ENCODE peak calls at places on chromosomes 1 and 21, in six cellular contexts. J is PC-9, I is cardiac fibroblast, Y is SJSA1, W is astrocyte of the spinal cord, H is left lung. V is an unnamed sample.

GRCh38 chr1:228405200-228405978 is 1.2 kb downstream of the TRIM11 start:
- DNase-seq in J (no peak), I (peak), Y (no peak), W (no peak), H (peak), V (no peak)

GRCh38 chr1:86551305-86551704 is 4.4 kb downstream of the CLCA4 start:
- DNase-seq in J (no peak), I (no peak), Y (no peak), W (no peak), H (no peak), V (no peak)

GRCh38 chr1:12627308-12627707 is 9.3 kb upstream of the DHRS3 start:
- DNase-seq in J (no peak), I (no peak), Y (no peak), W (no peak), H (no peak), V (no peak)

GRCh38 chr1:34792868-34793727 is at the start of gene GJA4:
- DNase-seq in J (no peak), I (no peak), Y (no peak), W (no peak), H (peak), V (no peak)

GRCh38 chr1:64829411-64830033 is 84.6 kb downstream of the RAVER2 start:
- DNase-seq in J (no peak), I (no peak), Y (no peak), W (no peak), H (no peak), V (no peak)

GRCh38 chr1:110538921-110539320 is 19.9 kb upstream of the KCNA10 start:
- DNase-seq in J (no peak), I (no peak), Y (no peak), W (no peak), H (no peak), V (no peak)

GRCh38 chr21:42350899-42351543 is at the start of gene TFF2:
- DNase-seq in J (peak), I (no peak), Y (peak), W (no peak), H (no peak), V (no peak)

GRCh38 chr1:66728021-66728420 is 24.2 kb upstream of the DYNLT5 start:
- DNase-seq in J (no peak), I (peak), Y (no peak), W (no peak), H (no peak), V (no peak)

GRCh38 chr1:910311-910880 is 13.3 kb upstream of the SAMD11 start:
- DNase-seq in J (peak), I (no peak), Y (peak), W (no peak), H (peak), V (no peak)

GRCh38 chr1:240435996-240436566 is 175.9 kb downstream of the GREM2 start:
- DNase-seq in J (no peak), I (no peak), Y (no peak), W (no peak), H (no peak), V (no peak)

GRCh38 chr1:67710417-67710816 is 25.4 kb downstream of the GADD45A start:
- DNase-seq in J (no peak), I (peak), Y (no peak), W (peak), H (no peak), V (no peak)

GRCh38 chr21:14880922-14881321 is 183.9 kb downstream of the NRIP1 start:
- DNase-seq in J (peak), I (peak), Y (no peak), W (peak), H (no peak), V (no peak)

GRCh38 chr1:223714849-223715709 is 2.7 kb downstream of the CAPN2 start:
- DNase-seq in J (peak), I (peak), Y (peak), W (peak), H (no peak), V (no peak)

GRCh38 chr1:12006167-12006921 is 13.0 kb upstream of the MIIP start:
- DNase-seq in J (no peak), I (no peak), Y (no peak), W (no peak), H (no peak), V (no peak)

GRCh38 chr21:45404726-45405270 is at the start of gene COL18A1:
- DNase-seq in J (no peak), I (peak), Y (no peak), W (peak), H (peak), V (no peak)

GRCh38 chr1:184049291-184049690 is 2.2 kb upstream of the TSEN15 start:
- DNase-seq in J (no peak), I (no peak), Y (no peak), W (no peak), H (no peak), V (no peak)
- H3K4me3 ChIP-seq in J (no peak), I (no peak), Y (no peak), W (no peak), H (no peak), V (no peak)

DNA sequence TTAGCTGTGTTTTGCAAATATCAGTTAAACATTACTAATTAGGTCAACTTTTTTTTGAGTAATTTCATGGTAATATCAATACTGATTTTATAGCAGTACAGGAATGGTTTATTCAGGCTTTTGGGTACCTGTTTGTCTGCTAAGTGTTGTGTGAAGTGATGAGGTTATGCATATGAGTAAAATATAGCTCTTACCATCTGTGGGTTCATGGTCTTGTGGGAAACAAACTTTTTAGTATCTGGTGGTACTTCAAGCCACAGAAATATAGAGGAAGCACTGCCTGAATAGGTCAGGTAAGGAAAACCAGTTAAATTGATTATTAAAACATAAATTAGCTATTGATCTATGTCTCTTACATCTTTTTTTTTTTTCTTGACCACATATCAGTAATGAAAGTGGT is 113.9 kb downstream of the RABGAP1L start:
- DNase-seq in J (no peak), I (no peak), Y (no peak), W (no peak), H (no peak), V (no peak)
- H3K4me3 ChIP-seq in J (no peak), I (no peak), Y (no peak), W (no peak), H (no peak), V (no peak)

GRCh38 chr1:206739411-206740076 is 31.0 kb upstream of the IL19 start:
- DNase-seq in J (no peak), I (no peak), Y (no peak), W (no peak), H (no peak), V (peak)
- H3K4me3 ChIP-seq in J (no peak), I (no peak), Y (no peak), W (no peak), H (no peak), V (no peak)

GRCh38 chr1:171084091-171084490 is 6.6 kb upstream of the FMO3 start:
- DNase-seq in J (no peak), I (no peak), Y (no peak), W (no peak), H (no peak), V (no peak)

GRCh38 chr1:171081220-171081993 is 9.3 kb upstream of the FMO3 start:
- DNase-seq in J (no peak), I (peak), Y (no peak), W (peak), H (no peak), V (peak)

GRCh38 chr1:171083222-171083621 is 7.5 kb upstream of the FMO3 start:
- DNase-seq in J (no peak), I (no peak), Y (no peak), W (no peak), H (no peak), V (no peak)

GRCh38 chr1:171084879-171085278 is 5.8 kb upstream of the FMO3 start:
- DNase-seq in J (no peak), I (no peak), Y (no peak), W (no peak), H (no peak), V (no peak)

GRCh38 chr1:171081994-171082295 is 8.8 kb upstream of the FMO3 start:
- DNase-seq in J (no peak), I (no peak), Y (no peak), W (no peak), H (no peak), V (no peak)
- H3K4me3 ChIP-seq in J (no peak), I (no peak), Y (no peak), W (no peak), H (no peak), V (no peak)

DNA sequence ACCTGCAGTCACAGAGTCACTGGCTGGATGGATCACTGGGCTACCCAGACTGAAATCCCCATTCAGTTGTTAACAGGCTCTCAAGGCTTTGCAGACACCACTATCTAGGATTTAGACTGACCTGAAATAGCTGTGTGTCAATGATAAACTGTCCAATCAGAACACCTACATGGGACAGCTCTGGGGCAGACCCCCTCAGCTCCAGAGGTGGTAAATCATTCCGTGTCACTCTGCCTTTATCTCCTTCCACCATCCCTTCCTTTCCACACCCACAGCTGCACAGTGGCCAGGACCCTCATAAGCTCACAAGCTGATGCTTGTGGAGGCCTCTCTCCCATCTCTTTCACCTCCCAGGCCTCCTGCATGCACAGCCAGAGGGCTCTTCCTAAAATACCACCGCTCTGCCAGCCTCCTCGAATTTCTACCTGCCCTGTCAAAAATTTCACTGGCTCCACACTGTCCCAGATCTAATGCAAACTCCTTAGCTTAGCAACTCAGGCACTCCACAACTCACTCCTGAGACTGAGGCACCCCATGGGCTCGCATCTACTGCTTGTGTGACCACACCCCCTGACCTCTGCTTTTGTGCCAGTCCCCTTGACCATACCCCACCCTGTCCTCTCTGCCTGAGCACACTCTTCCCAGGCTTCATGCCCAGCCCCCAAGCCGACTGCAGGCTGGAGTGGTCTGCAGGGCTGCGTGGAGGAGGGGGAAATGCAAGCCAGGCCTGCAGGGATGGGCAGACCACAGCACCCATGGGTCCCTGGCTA is 5.8 kb downstream of the CAPZB start:
- DNase-seq in J (no peak), I (no peak), Y (no peak), W (no peak), H (no peak), V (peak)
- H3K4me3 ChIP-seq in J (no peak), I (no peak), Y (no peak), W (no peak), H (no peak), V (no peak)

DNA sequence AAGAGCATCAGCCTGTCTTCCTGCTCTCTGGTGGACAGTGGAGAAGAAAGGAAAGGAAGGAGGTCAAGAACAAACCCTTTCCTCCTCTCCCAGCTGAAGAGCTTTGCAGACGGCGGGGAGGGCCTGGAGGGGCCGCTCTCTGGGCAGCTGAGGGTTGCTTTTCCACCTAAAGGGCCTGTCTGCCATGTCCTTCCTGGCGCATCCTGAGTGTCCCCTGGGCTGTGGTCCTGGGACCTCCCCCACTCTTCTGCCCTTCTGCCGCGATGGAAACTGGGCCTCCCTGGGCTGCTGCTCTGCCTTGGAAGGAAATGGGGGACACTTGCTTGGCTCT is 107.0 kb downstream of the ETS2 start:
- DNase-seq in J (no peak), I (no peak), Y (peak), W (no peak), H (no peak), V (no peak)
- H3K4me3 ChIP-seq in J (peak), I (no peak), Y (no peak), W (no peak), H (no peak), V (no peak)

DNA sequence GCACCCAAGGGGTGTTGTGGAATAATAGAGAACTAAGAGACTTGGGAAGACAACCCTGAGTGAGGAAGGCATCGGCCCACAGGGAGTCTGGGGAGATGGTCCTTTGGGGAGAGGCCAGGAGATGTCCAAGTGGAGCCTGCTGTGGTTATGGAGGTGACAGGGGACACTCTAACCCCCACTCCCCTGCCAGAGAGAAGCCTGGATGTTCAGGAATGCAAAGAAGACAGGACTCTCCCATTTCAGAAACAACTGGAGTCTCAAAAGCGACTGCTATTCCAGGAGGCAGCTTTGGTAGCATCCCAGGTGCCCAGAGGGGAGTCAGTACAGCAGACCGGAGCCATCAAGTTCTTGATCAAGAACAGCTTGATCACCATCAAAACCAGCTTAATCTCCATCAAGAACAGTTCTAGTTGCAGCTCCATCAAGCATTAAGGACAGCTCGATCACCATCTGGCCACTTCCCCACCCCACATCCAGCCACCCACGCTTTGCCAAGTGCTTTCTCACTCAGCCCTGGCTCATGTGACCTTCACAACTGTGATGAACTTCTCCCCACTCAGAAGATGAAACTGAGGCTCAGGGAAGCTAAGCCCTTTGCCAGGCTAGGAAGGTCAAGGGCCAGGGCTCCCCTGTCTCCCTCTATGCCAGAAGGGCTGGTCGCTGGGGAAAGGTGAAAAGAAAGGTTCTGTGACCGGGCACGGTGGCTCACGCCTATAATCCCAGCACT is 743 bp downstream of the CD52 start:
- DNase-seq in J (no peak), I (no peak), Y (no peak), W (no peak), H (no peak), V (no peak)
- H3K4me3 ChIP-seq in J (no peak), I (no peak), Y (no peak), W (no peak), H (peak), V (no peak)

GRCh38 chr21:31084689-31085088 is 46.4 kb upstream of the KRTAP19-8 start:
- DNase-seq in J (no peak), I (no peak), Y (no peak), W (no peak), H (no peak), V (no peak)

GRCh38 chr21:31075844-31076243 is 37.6 kb upstream of the KRTAP19-8 start:
- DNase-seq in J (no peak), I (no peak), Y (no peak), W (no peak), H (no peak), V (no peak)

GRCh38 chr21:31078216-31078615 is 39.9 kb upstream of the KRTAP19-8 start:
- DNase-seq in J (no peak), I (no peak), Y (no peak), W (no peak), H (no peak), V (no peak)

GRCh38 chr21:31078796-31079195 is 40.5 kb upstream of the KRTAP19-8 start:
- DNase-seq in J (no peak), I (no peak), Y (no peak), W (no peak), H (no peak), V (no peak)
- H3K4me3 ChIP-seq in J (no peak), I (no peak), Y (no peak), W (no peak), H (no peak), V (no peak)

DNA sequence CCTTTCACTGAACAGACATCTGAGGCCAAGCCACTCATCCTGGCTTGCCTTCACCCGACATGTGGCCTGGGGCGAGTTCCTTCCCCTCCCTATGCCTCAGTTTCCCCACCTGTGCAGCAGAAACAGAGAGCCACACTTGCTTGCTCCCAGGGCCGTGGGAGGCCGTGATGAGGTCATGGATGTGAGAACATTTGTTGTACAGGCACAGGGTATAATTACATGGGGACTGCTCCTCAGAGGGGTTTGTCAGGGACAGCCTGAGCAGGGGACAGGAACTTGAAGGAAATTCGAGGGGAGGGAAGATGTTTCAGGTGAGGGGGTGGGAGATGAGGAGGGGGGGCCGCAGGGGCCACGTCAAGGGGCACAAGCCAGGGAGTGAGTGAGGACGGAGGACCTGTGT is 56.1 kb downstream of the ALPL start:
- DNase-seq in J (no peak), I (no peak), Y (no peak), W (no peak), H (peak), V (no peak)
- H3K4me3 ChIP-seq in J (no peak), I (no peak), Y (no peak), W (no peak), H (no peak), V (no peak)

DNA sequence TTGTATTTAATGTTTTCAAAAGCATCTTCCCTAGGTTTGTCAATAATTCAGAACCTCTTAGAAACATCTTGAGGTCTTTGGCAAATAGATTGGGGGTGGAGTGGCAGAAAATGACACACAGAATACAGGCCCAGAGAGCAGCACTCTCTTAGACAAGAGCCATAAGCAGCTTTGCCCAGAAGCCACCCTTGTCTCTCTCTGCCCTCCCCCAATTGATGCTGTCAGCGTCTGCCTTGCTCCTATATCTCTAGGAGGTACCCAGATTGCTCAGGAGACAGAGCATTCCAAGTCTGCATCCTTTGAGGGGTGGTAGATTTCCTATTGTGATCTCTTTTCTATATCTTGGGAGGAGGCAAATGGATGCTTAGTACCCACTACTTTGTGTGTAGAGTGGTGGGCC is 1.7 kb downstream of the RGL1 start:
- DNase-seq in J (no peak), I (no peak), Y (no peak), W (no peak), H (no peak), V (no peak)
- H3K4me3 ChIP-seq in J (peak), I (peak), Y (no peak), W (peak), H (peak), V (no peak)